ENCODE peak calls at places on chromosome 18, in seven cellular contexts. B is neural progenitor cell, P is RCC 7860, Y is astrocyte of the cerebellum, N is AG09319, U is NCI-H187, G is IMR-90. F is an unnamed sample.

GRCh38 chr18:59005266-59005665 is 134.4 kb upstream of the SEC11C start:
- DNase-seq in B (no peak), P (no peak), Y (no peak), N (no peak), U (no peak), G (peak; percentile 42), F (peak; percentile 69)

GRCh38 chr18:22309191-22309590 is 108.5 kb downstream of the CTAGE1 start:
- DNase-seq in B (no peak), P (no peak), Y (no peak), N (no peak), U (no peak), G (peak; percentile 85), F (peak; percentile 89)

GRCh38 chr18:8943900-8944870 is 158.3 kb upstream of the NDUFV2 start:
- DNase-seq in B (no peak), P (peak; percentile 81), Y (no peak), N (no peak), U (no peak), G (peak; percentile 94), F (peak; percentile 81)

GRCh38 chr18:56121669-56122068 is 516.7 kb downstream of the TXNL1 start:
- DNase-seq in B (no peak), P (no peak), Y (no peak), N (no peak), U (no peak), G (no peak), F (no peak)

GRCh38 chr18:60978338-60978737 is 354.9 kb upstream of the CDH20 start:
- DNase-seq in B (no peak), P (peak; percentile 55), Y (peak; percentile 80), N (no peak), U (no peak), G (peak; percentile 38), F (peak; percentile 33)

GRCh38 chr18:58135806-58136331 is 91.8 kb downstream of the NEDD4L start:
- DNase-seq in B (peak; percentile 80), P (peak; percentile 27), Y (peak; percentile 53), N (no peak), U (peak; percentile 2), G (peak; percentile 74), F (peak; percentile 71)

GRCh38 chr18:21725201-21725600 is 15.4 kb upstream of the MIB1 start:
- DNase-seq in B (no peak), P (no peak), Y (no peak), N (no peak), U (no peak), G (no peak), F (no peak)

GRCh38 chr18:22214731-22215528 is 45.5 kb downstream of the GATA6 start:
- DNase-seq in B (no peak), P (peak; percentile 21), Y (no peak), N (no peak), U (no peak), G (peak; percentile 57), F (peak; percentile 48)

GRCh38 chr18:12659904-12660605 is 2.1 kb upstream of the SPIRE1 start:
- DNase-seq in B (peak; percentile 58), P (peak; percentile 44), Y (peak; percentile 52), N (peak; percentile 31), U (no peak), G (peak; percentile 70), F (peak; percentile 75)

GRCh38 chr18:35592298-35592697 is 10.8 kb downstream of the GALNT1 start:
- DNase-seq in B (no peak), P (no peak), Y (no peak), N (no peak), U (no peak), G (no peak), F (no peak)

GRCh38 chr18:32271649-32272324 is 81.9 kb downstream of the MEP1B start:
- DNase-seq in B (peak; percentile 61), P (peak; percentile 20), Y (peak; percentile 23), N (peak; percentile 8), U (peak; percentile 20), G (peak; percentile 55), F (peak; percentile 69)

GRCh38 chr18:35581555-35582309 is at the start of gene GALNT1:
- DNase-seq in B (peak; percentile 62), P (no peak), Y (no peak), N (no peak), U (no peak), G (peak; percentile 4), F (peak; percentile 57)

GRCh38 chr18:4797286-4797685 is 342.2 kb upstream of the DLGAP1 start:
- DNase-seq in B (no peak), P (no peak), Y (no peak), N (no peak), U (no peak), G (no peak), F (no peak)

GRCh38 chr18:63143246-63143847 is 176.2 kb downstream of the BCL2 start:
- DNase-seq in B (no peak), P (no peak), Y (no peak), N (no peak), U (no peak), G (no peak), F (no peak)

F was measured in GM23248.